ENCODE peak calls at places on chromosome 9, in nine cellular contexts. K is SK-N-SH, C is sigmoid colon, V is IMR-90, H is endothelial cell of umbilical vein, Y is body of pancreas, S is cardiac fibroblast, L is astrocyte of the cerebellum, T is lung. B is an unnamed sample.

GRCh38 chr9:112176410-112177010 is 1.4 kb upstream of the SUSD1 start:
- DNase-seq in K (no peak), Y (no peak), C (no peak), V (no peak), H (no peak), T (no peak), S (no peak), L (no peak), B (no peak)

GRCh38 chr9:88533951-88534455 is 975 bp upstream of the NXNL2 start:
- DNase-seq in C (peak), H (peak), L (no peak), V (peak), T (peak), S (peak), K (no peak), Y (peak), B (peak)

GRCh38 chr9:69396759-69397158 is 71.7 kb downstream of the ENTREP1 start:
- DNase-seq in H (no peak), C (no peak), S (no peak), V (no peak), T (no peak), L (no peak), Y (no peak), K (no peak), B (no peak)

GRCh38 chr9:35741740-35742139 is 7.3 kb downstream of the GBA2 start:
- DNase-seq in K (no peak), V (no peak), Y (peak), T (no peak), L (no peak), S (no peak), H (no peak), C (no peak), B (no peak)

GRCh38 chr9:92954078-92954861 is 6.9 kb downstream of the FGD3 start:
- DNase-seq in L (no peak), C (no peak), H (no peak), Y (no peak), V (no peak), T (peak), K (no peak), S (peak), B (no peak)

GRCh38 chr9:71352837-71353236 is 231.4 kb upstream of the TRPM3 start:
- DNase-seq in L (no peak), C (no peak), V (no peak), H (no peak), T (no peak), S (no peak), K (no peak), Y (no peak), B (no peak)

GRCh38 chr9:130447193-130447816 is 2.5 kb downstream of the ASS1 start:
- DNase-seq in T (no peak), K (no peak), Y (no peak), V (no peak), S (no peak), C (no peak), L (no peak), H (no peak), B (no peak)

GRCh38 chr9:79254900-79255651 is 316.7 kb upstream of the TLE4 start:
- DNase-seq in L (no peak), C (no peak), Y (no peak), H (no peak), K (no peak), S (no peak), T (no peak), V (peak), B (peak)

GRCh38 chr9:103991001-103991400 is 103.1 kb upstream of the SMC2 start:
- DNase-seq in C (no peak), V (no peak), T (no peak), Y (no peak), H (no peak), S (no peak), K (no peak), L (no peak), B (no peak)

GRCh38 chr9:94005272-94005901 is 50.2 kb upstream of the BARX1 start:
- DNase-seq in L (no peak), K (no peak), C (no peak), T (no peak), H (no peak), V (peak), S (peak), Y (peak), B (peak)

GRCh38 chr9:117448066-117448465 is 33.2 kb upstream of the ASTN2 start:
- DNase-seq in H (no peak), Y (no peak), K (peak), T (no peak), S (no peak), C (no peak), L (no peak), V (no peak), B (no peak)

GRCh38 chr9:130282000-130282700 is 16.6 kb downstream of the HMCN2 start:
- DNase-seq in V (no peak), Y (no peak), H (peak), C (peak), T (no peak), S (no peak), K (no peak), L (no peak), B (no peak)

GRCh38 chr9:115989816-115990215 is 163.8 kb upstream of the PAPPA start:
- DNase-seq in H (no peak), L (no peak), S (peak), Y (no peak), K (no peak), T (no peak), C (no peak), V (no peak), B (no peak)

GRCh38 chr9:35481347-35481975 is 8.4 kb upstream of the RUSC2 start:
- DNase-seq in H (peak), Y (peak), T (peak), V (peak), C (peak), S (peak), L (peak), K (peak), B (peak)

GRCh38 chr9:129887210-129888084 is 52.2 kb downstream of the USP20 start:
- DNase-seq in Y (no peak), S (peak), H (peak), V (peak), K (no peak), L (no peak), T (no peak), C (no peak), B (peak)

GRCh38 chr9:93656426-93657222 is 80.2 kb downstream of the PHF2 start:
- DNase-seq in L (no peak), S (no peak), K (no peak), V (no peak), H (no peak), Y (peak), C (peak), T (no peak), B (no peak)

GRCh38 chr9:79684059-79684458 is 112.3 kb downstream of the TLE4 start:
- DNase-seq in Y (no peak), K (no peak), T (no peak), S (no peak), C (no peak), V (no peak), L (no peak), H (no peak), B (no peak)

GRCh38 chr9:112711050-112711689 is 6.7 kb downstream of the INIP start:
- DNase-seq in S (peak), C (no peak), T (no peak), H (peak), K (peak), V (peak), Y (no peak), L (peak), B (peak)

GRCh38 chr9:17134843-17135577 is at the start of gene CNTLN:
- DNase-seq in C (peak), S (peak), T (peak), Y (peak), V (peak), L (peak), H (peak), K (peak), B (peak)

GRCh38 chr9:126822278-126822677 is 17.4 kb downstream of the ZBTB43 start:
- DNase-seq in S (no peak), T (no peak), K (no peak), V (no peak), Y (no peak), H (no peak), L (no peak), C (no peak), B (no peak)

GRCh38 chr9:34383904-34384303 is 7.2 kb upstream of the MYORG start:
- DNase-seq in K (no peak), H (no peak), C (no peak), V (no peak), S (no peak), Y (no peak), L (no peak), T (no peak), B (no peak)

GRCh38 chr9:134928796-134929559 is 11.3 kb upstream of the FCN1 start:
- DNase-seq in L (no peak), H (no peak), C (peak), S (no peak), K (no peak), T (peak), V (no peak), Y (no peak), B (no peak)

GRCh38 chr9:113454914-113455761 is 8.4 kb upstream of the RGS3 start:
- DNase-seq in L (peak), T (peak), K (no peak), Y (peak), H (peak), C (peak), V (peak), S (peak), B (peak)

GRCh38 chr9:7676757-7677156 is 122.8 kb downstream of the DMAC1 start:
- DNase-seq in L (no peak), V (no peak), C (no peak), S (no peak), Y (no peak), K (no peak), H (no peak), T (no peak), B (no peak)

GRCh38 chr9:90890146-90890545 is 88.5 kb downstream of the SYK start:
- DNase-seq in C (no peak), S (no peak), K (peak), H (no peak), Y (no peak), L (no peak), V (no peak), T (no peak), B (no peak)
- TF ChIP-seq CTCF in C (no peak), S (no peak), K (no peak), H (no peak), Y (no peak), L (no peak), V (no peak), T (no peak), B (no peak)

GRCh38 chr9:125538092-125538473 is 168.9 kb downstream of the MAPKAP1 start:
- DNase-seq in K (no peak), V (peak), H (peak), T (peak), C (no peak), S (peak), L (peak), Y (peak), B (peak)
- H3K4me3 ChIP-seq in K (no peak), V (no peak), H (no peak), T (no peak), C (no peak), S (no peak), L (no peak), Y (no peak), B (no peak)

DNA sequence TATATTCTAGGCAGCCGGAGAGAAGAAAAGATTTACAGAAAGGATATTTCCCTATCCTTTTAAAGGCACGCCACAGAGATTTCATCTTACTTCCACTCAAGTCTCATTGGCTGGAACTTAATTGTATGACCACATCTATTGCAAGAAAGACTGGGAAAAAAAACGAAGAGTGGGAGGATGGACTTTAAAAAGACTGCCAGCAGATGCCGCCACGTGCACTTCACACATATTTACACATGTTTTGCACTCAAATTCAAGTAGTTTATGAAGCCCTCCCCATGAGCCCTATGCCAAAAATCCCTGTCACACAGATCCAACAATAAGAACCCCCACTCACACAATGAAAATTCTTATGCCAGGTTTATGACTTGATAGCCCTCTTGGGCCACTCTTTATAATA is 138.5 kb upstream of the TYRP1 start:
- DNase-seq in S (peak), T (no peak), C (no peak), L (peak), V (peak), K (peak), Y (no peak), H (peak), B (peak)
- TF ChIP-seq CTCF in S (no peak), T (no peak), C (no peak), L (no peak), V (peak), K (peak), Y (no peak), H (peak), B (no peak)

GRCh38 chr9:136900988-136901515 is 14.7 kb downstream of the TRAF2 start:
- DNase-seq in K (no peak), T (peak), Y (peak), H (no peak), L (no peak), C (no peak), S (no peak), V (no peak), B (no peak)
- H3K4me3 ChIP-seq in K (no peak), T (no peak), Y (no peak), H (no peak), L (no peak), C (no peak), S (no peak), V (no peak), B (no peak)